ENCODE peak calls at places on chromosomes 7 and 10, in five cellular contexts. H is GM18507; T is cardiac muscle cell; B is stimulated activated CD4-positive, alpha-beta T cell treated with anti-CD3 and anti-CD28 coated beads, Interleukin-15, amount 100 ng/mL, for 24 hours; U is kidney glomerular epithelial cell. F is an unnamed sample.
A peak's percentile ranks its signal among the peaks of the same experiment; 100 is the strongest.

GRCh38 chr7:75989084-75989725 is 5.2 kb downstream of the TMEM120A start:
- DNase-seq in B (no peak), T (no peak), H (no peak), U (no peak), F (no peak)

GRCh38 chr10:122207596-122207995 is 63.5 kb upstream of the BTBD16 start:
- DNase-seq in T (peak; percentile 66), H (no peak), B (no peak), U (no peak), F (no peak)

GRCh38 chr7:99752354-99752753 is 17.4 kb upstream of the CYP3A7 start:
- DNase-seq in U (no peak), B (no peak), H (no peak), T (no peak), F (no peak)

GRCh38 chr10:84243759-84244158 is 1.1 kb upstream of the RGR start:
- DNase-seq in T (no peak), B (no peak), H (no peak), U (no peak), F (no peak)

GRCh38 chr10:69051303-69051702 is 36.6 kb upstream of the SRGN start:
- DNase-seq in B (no peak), U (no peak), H (peak; percentile 37), T (peak; percentile 37), F (no peak)

GRCh38 chr7:80885774-80886173 is 33.1 kb downstream of the SEMA3C start:
- DNase-seq in H (no peak), U (no peak), T (no peak), B (no peak), F (no peak)

GRCh38 chr10:122617476-122618270 is 57.1 kb downstream of the DMBT1 start:
- DNase-seq in B (no peak), T (no peak), H (no peak), U (no peak), F (no peak)

GRCh38 chr10:43793714-43794113 is 145.0 kb upstream of the ZNF32 start:
- DNase-seq in H (no peak), B (no peak), U (no peak), T (peak; percentile 94), F (no peak)

GRCh38 chr7:117005449-117005848 is 52.1 kb downstream of the ST7 start:
- DNase-seq in U (no peak), B (no peak), T (no peak), H (no peak), F (no peak)

GRCh38 chr10:24603333-24603732 is 120.4 kb downstream of the ARHGAP21 start:
- DNase-seq in H (no peak), U (peak; percentile 21), B (peak; percentile 40), T (peak; percentile 48), F (no peak)